ENCODE peak calls at places on chromosomes 4 and X, in four cellular contexts. M, L, A and H are unnamed samples.

GRCh38 chrX:47815901-47816845 is 20.5 kb upstream of the ZNF81 start:
- DNase-seq in M (no peak), L (peak; percentile 22), A (peak; percentile 3), H (no peak)

GRCh38 chrX:48911407-48912182 is at the start of gene SLC35A2:
- DNase-seq in M (peak; percentile 62), L (peak; percentile 80), A (peak; percentile 69), H (peak; percentile 70)

GRCh38 chrX:107707866-107708265 is 67.7 kb downstream of the TSC22D3 start:
- DNase-seq in M (no peak), L (no peak), A (no peak), H (no peak)

GRCh38 chr4:38803833-38804653 is 548 bp downstream of the TLR1 start:
- DNase-seq in M (no peak), L (no peak), A (no peak), H (no peak)

GRCh38 chr4:180598281-180598680 is 1644.9 kb upstream of the TENM3 start:
- DNase-seq in M (no peak), A (no peak), L (no peak), H (no peak)

GRCh38 chr4:184848510-184848909 is 22.7 kb upstream of the ACSL1 start:
- DNase-seq in M (no peak), L (no peak), A (no peak), H (no peak)

GRCh38 chr4:100311181-100311580 is 120.9 kb upstream of the DDIT4L start:
- DNase-seq in A (no peak), M (no peak), L (no peak), H (no peak)

GRCh38 chr4:121070696-121071639 is 1.4 kb downstream of the NDNF start:
- DNase-seq in A (peak; percentile 36), L (peak; percentile 74), M (no peak), H (no peak)

GRCh38 chr4:75555294-75556164 is at the start of gene ODAPH:
- DNase-seq in A (peak; percentile 40), M (no peak), L (no peak), H (peak; percentile 59)

GRCh38 chrX:153539171-153539978 is 21.9 kb downstream of the ATP2B3 start:
- DNase-seq in M (peak; percentile 18), L (peak; percentile 87), A (peak; percentile 64), H (peak; percentile 29)

GRCh38 chr4:7394681-7395451 is 39.9 kb downstream of the PSAPL1 start:
- DNase-seq in M (no peak), A (no peak), L (no peak), H (no peak)

GRCh38 chr4:151484396-151485102 is 75.6 kb downstream of the FHIP1A start:
- DNase-seq in L (peak; percentile 88), M (no peak), A (peak; percentile 82), H (peak; percentile 86)

GRCh38 chr4:81215219-81215892 is at the start of gene PRKG2:
- DNase-seq in M (no peak), A (peak; percentile 37), L (peak; percentile 39), H (peak; percentile 4)

GRCh38 chrX:12791253-12792228 is at the start of gene PRPS2:
- DNase-seq in M (peak; percentile 24), A (peak; percentile 39), L (peak; percentile 87), H (peak; percentile 6)

GRCh38 chrX:49876750-49877149 is 2.5 kb upstream of the USP27X start:
- DNase-seq in L (peak; percentile 19), A (peak; percentile 40), M (no peak), H (peak; percentile 26)

GRCh38 chr4:76687730-76688441 is 210.1 kb downstream of the SOWAHB start:
- DNase-seq in A (no peak), M (peak; percentile 16), L (no peak), H (no peak)

GRCh38 chr4:25523405-25523804 is 132.2 kb upstream of the SLC34A2 start:
- DNase-seq in M (no peak), A (no peak), L (no peak), H (no peak)

GRCh38 chr4:126411047-126411446 is 1096.3 kb downstream of the FAT4 start:
- DNase-seq in A (no peak), M (no peak), L (no peak), H (no peak)

GRCh38 chr4:32686123-32686522 is 1966.0 kb downstream of the PCDH7 start:
- DNase-seq in A (no peak), M (no peak), L (no peak), H (no peak)

GRCh38 chr4:108544504-108544903 is 75.9 kb upstream of the RPL34 start:
- DNase-seq in A (peak; percentile 78), M (no peak), L (no peak), H (no peak)

GRCh38 chr4:39037491-39037825 is 5.2 kb upstream of the TMEM156 start:
- DNase-seq in L (peak; percentile 7), A (peak; percentile 75), M (no peak), H (peak; percentile 63)

GRCh38 chr4:124631760-124632159 is 80.8 kb downstream of the ANKRD50 start:
- DNase-seq in A (peak; percentile 97), M (no peak), L (peak; percentile 73), H (peak; percentile 98)

GRCh38 chrX:108219949-108220601 is 128.5 kb downstream of the ATG4A start:
- DNase-seq in L (no peak), A (no peak), M (no peak), H (no peak)

GRCh38 chr4:95178938-95179337 is 369.8 kb downstream of the UNC5C start:
- DNase-seq in M (no peak), L (no peak), A (peak; percentile 42), H (no peak)

GRCh38 chr4:95640337-95640736 is 91.6 kb upstream of the UNC5C start:
- DNase-seq in A (no peak), M (no peak), L (no peak), H (no peak)

GRCh38 chr4:57093816-57094481 is 16.2 kb downstream of the IGFBP7 start:
- DNase-seq in M (no peak), L (no peak), A (no peak), H (no peak)

GRCh38 chrX:66889418-66889817 is 250.5 kb upstream of the EDA2R start:
- DNase-seq in M (no peak), L (no peak), A (no peak), H (no peak)

GRCh38 chrX:16204538-16204937 is 37.3 kb downstream of the MAGEB17 start:
- DNase-seq in M (no peak), L (no peak), A (no peak), H (no peak)

GRCh38 chrX:136835761-136836160 is 44.8 kb downstream of the RBMX start:
- DNase-seq in A (no peak), L (no peak), M (no peak), H (no peak)

GRCh38 chrX:135345328-135345645 is 36.0 kb downstream of the ETDC start:
- DNase-seq in L (peak; percentile 37), M (peak; percentile 20), A (peak; percentile 68), H (peak; percentile 27)

GRCh38 chr4:106266201-106266600 is 49.8 kb downstream of the TBCK start:
- DNase-seq in M (no peak), A (peak; percentile 80), L (peak; percentile 41), H (peak; percentile 59)

GRCh38 chr4:113540859-113541258 is 220.7 kb downstream of the CAMK2D start:
- DNase-seq in L (no peak), M (no peak), A (peak; percentile 64), H (no peak)

GRCh38 chrX:130024127-130024526 is 41.7 kb downstream of the BCORL1 start:
- DNase-seq in L (peak; percentile 84), A (peak; percentile 74), M (no peak), H (peak; percentile 18)

GRCh38 chr4:148730766-148731165 is 288.6 kb upstream of the NR3C2 start:
- DNase-seq in L (no peak), M (no peak), A (no peak), H (no peak)

GRCh38 chr4:4260185-4260751 is 12.2 kb upstream of the TMEM128 start:
- DNase-seq in A (peak; percentile 86), L (peak; percentile 68), M (no peak), H (peak; percentile 35)